ENCODE peak calls at places on chromosomes 16 and 17, in six cellular contexts. O, V, I, W, X and N are unnamed samples.

GRCh38 chr17:8475227-8475626 is 39.5 kb downstream of the NDEL1 start:
- DNase-seq in X (no peak), I (no peak), V (no peak), W (no peak), O (no peak), N (no peak)

GRCh38 chr16:87657621-87658192 is 55.4 kb downstream of the JPH3 start:
- DNase-seq in X (no peak), V (no peak), W (no peak), I (no peak), O (no peak), N (no peak)

GRCh38 chr16:28494141-28494851 is at the start of gene APOBR:
- DNase-seq in I (peak), O (peak), V (no peak), X (no peak), W (no peak), N (no peak)

GRCh38 chr17:37702605-37703004 is 42.3 kb downstream of the HNF1B start:
- DNase-seq in W (no peak), O (no peak), X (no peak), I (no peak), V (no peak), N (no peak)

GRCh38 chr16:24771132-24771778 is 41.8 kb downstream of the TNRC6A start:
- DNase-seq in I (no peak), O (no peak), X (no peak), V (no peak), W (no peak), N (no peak)

GRCh38 chr16:4008116-4008515 is 108.1 kb downstream of the ADCY9 start:
- DNase-seq in V (no peak), I (no peak), X (no peak), W (no peak), O (no peak), N (no peak)

GRCh38 chr16:57143125-57143965 is 42.5 kb downstream of the PSME3IP1 start:
- DNase-seq in O (no peak), W (no peak), I (no peak), X (peak), V (no peak), N (peak)

GRCh38 chr17:51372345-51373004 is 112.1 kb downstream of the UTP18 start:
- DNase-seq in I (no peak), O (no peak), W (peak), X (no peak), V (no peak), N (peak)

GRCh38 chr17:53058031-53058430 is 764.7 kb upstream of the KIF2B start:
- DNase-seq in X (no peak), V (no peak), I (no peak), W (no peak), O (no peak), N (no peak)

GRCh38 chr17:39132192-39132600 is 19.2 kb downstream of the PLXDC1 start:
- DNase-seq in V (no peak), X (no peak), W (no peak), O (no peak), I (no peak), N (no peak)

GRCh38 chr17:41392278-41392677 is 5.1 kb downstream of the KRT31 start:
- DNase-seq in X (no peak), I (no peak), W (no peak), O (no peak), V (no peak), N (no peak)

GRCh38 chr17:76550712-76551615 is 11.1 kb downstream of the PRCD start:
- DNase-seq in X (no peak), I (no peak), W (no peak), V (no peak), O (no peak), N (no peak)

GRCh38 chr16:66598111-66598510 is 6.4 kb upstream of the CMTM3 start:
- DNase-seq in W (no peak), O (no peak), V (no peak), X (no peak), I (no peak), N (no peak)

GRCh38 chr17:43791589-43791988 is 11.4 kb downstream of the CFAP97D1 start:
- DNase-seq in W (peak), I (no peak), X (no peak), O (no peak), V (no peak), N (no peak)